ENCODE peak calls at places on chromosome 11, in nine cellular contexts. K, S, P, G, V, U, Q, X and Z are unnamed samples.

GRCh38 chr11:6876914-6877313 is 489 bp downstream of the OR10A4 start:
- DNase-seq in K (peak; percentile 32), Q (no peak), U (no peak), G (no peak), S (no peak), P (no peak), X (no peak), V (no peak), Z (no peak)

GRCh38 chr11:44955019-44955738 is 4.5 kb upstream of the TP53I11 start:
- DNase-seq in U (peak; percentile 77), K (no peak), S (peak; percentile 59), G (no peak), P (peak; percentile 86), X (peak; percentile 55), V (peak; percentile 55), Q (peak; percentile 74), Z (no peak)

GRCh38 chr11:19079643-19080440 is 19.3 kb upstream of the MRGPRX2 start:
- DNase-seq in S (no peak), X (no peak), P (no peak), U (no peak), Q (no peak), K (no peak), V (peak; percentile 19), G (no peak), Z (no peak)

GRCh38 chr11:43853766-43854165 is 26.9 kb upstream of the ALKBH3 start:
- DNase-seq in P (no peak), Q (no peak), X (no peak), S (no peak), V (no peak), G (no peak), K (no peak), U (no peak), Z (no peak)

GRCh38 chr11:110337570-110338193 is 41.3 kb upstream of the RDX start:
- DNase-seq in U (no peak), V (no peak), P (no peak), K (no peak), S (no peak), G (no peak), Q (no peak), X (no peak), Z (no peak)

GRCh38 chr11:22764732-22765131 is 64.9 kb downstream of the SVIP start:
- DNase-seq in V (no peak), P (no peak), X (no peak), G (no peak), S (no peak), U (no peak), K (no peak), Q (no peak), Z (no peak)

GRCh38 chr11:100640646-100641045 is 46.4 kb upstream of the ARHGAP42 start:
- DNase-seq in Q (no peak), U (no peak), S (no peak), G (no peak), K (no peak), V (no peak), X (no peak), P (no peak), Z (no peak)

GRCh38 chr11:11296434-11296833 is 56.6 kb downstream of the CSNK2A3 start:
- DNase-seq in P (no peak), V (no peak), S (no peak), G (no peak), X (no peak), Q (no peak), K (no peak), U (no peak), Z (no peak)

GRCh38 chr11:60389279-60389910 is 6.9 kb upstream of the MS4A14 start:
- DNase-seq in K (no peak), S (no peak), U (no peak), G (no peak), V (no peak), Q (no peak), X (no peak), P (no peak), Z (no peak)

GRCh38 chr11:134581966-134582787 is 170.1 kb upstream of the B3GAT1 start:
- DNase-seq in V (no peak), S (no peak), G (no peak), K (no peak), Q (no peak), U (no peak), X (no peak), P (no peak), Z (no peak)

GRCh38 chr11:109086931-109087330 is 335.1 kb upstream of the C11orf87 start:
- DNase-seq in X (no peak), U (no peak), G (no peak), S (no peak), P (no peak), Q (no peak), V (no peak), K (no peak), Z (no peak)

GRCh38 chr11:62542750-62543567 is 3.6 kb downstream of the AHNAK start:
- DNase-seq in X (peak; percentile 80), K (peak; percentile 67), S (peak; percentile 87), Q (peak; percentile 93), P (peak; percentile 93), U (peak; percentile 89), G (no peak), V (peak; percentile 90), Z (peak; percentile 83)

DNA sequence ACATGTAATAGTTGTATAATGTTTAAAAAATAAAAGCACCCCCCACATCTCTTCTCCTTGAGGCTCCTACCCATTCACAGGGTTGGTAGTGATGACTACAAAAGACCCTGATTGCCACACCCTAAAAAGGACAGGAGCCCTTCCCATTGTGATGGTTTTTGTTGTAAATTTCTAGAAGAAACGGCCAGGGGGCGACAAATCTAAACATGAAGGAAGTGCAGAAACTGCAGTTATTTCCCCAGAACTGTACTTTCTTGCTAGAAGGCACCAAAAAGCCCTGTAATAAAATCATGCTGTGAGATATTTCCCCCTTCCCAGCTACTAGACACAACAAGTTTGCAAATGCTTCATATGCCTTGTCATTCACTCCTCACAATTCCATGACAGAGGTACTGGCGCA is 10.8 kb downstream of the PRR5L start:
- DNase-seq in X (no peak), V (no peak), S (no peak), U (no peak), Q (no peak), K (peak; percentile 49), P (no peak), G (no peak), Z (no peak)
- TF ChIP-seq CTCF in X (no peak), V (no peak), S (peak; percentile 27), U (peak; percentile 42), Q (peak; percentile 10), K (peak; percentile 60), P (no peak), G (peak; percentile 63), Z (peak; percentile 32)

GRCh38 chr11:120012245-120012644 is 125.7 kb downstream of the TRIM29 start:
- DNase-seq in V (no peak), U (no peak), K (no peak), G (no peak), X (no peak), P (no peak), Q (no peak), S (no peak), Z (no peak)

GRCh38 chr11:120009938-120010337 is 128.0 kb downstream of the TRIM29 start:
- DNase-seq in P (no peak), X (no peak), G (no peak), Q (no peak), K (no peak), S (no peak), U (no peak), V (no peak), Z (no peak)

GRCh38 chr11:120017582-120017981 is 120.3 kb downstream of the TRIM29 start:
- DNase-seq in G (no peak), U (no peak), P (no peak), K (no peak), S (no peak), V (no peak), Q (no peak), X (no peak), Z (no peak)

GRCh38 chr11:120011836-120012235 is 126.1 kb downstream of the TRIM29 start:
- DNase-seq in S (no peak), K (no peak), G (no peak), U (no peak), X (no peak), Q (no peak), V (no peak), P (no peak), Z (no peak)

DNA sequence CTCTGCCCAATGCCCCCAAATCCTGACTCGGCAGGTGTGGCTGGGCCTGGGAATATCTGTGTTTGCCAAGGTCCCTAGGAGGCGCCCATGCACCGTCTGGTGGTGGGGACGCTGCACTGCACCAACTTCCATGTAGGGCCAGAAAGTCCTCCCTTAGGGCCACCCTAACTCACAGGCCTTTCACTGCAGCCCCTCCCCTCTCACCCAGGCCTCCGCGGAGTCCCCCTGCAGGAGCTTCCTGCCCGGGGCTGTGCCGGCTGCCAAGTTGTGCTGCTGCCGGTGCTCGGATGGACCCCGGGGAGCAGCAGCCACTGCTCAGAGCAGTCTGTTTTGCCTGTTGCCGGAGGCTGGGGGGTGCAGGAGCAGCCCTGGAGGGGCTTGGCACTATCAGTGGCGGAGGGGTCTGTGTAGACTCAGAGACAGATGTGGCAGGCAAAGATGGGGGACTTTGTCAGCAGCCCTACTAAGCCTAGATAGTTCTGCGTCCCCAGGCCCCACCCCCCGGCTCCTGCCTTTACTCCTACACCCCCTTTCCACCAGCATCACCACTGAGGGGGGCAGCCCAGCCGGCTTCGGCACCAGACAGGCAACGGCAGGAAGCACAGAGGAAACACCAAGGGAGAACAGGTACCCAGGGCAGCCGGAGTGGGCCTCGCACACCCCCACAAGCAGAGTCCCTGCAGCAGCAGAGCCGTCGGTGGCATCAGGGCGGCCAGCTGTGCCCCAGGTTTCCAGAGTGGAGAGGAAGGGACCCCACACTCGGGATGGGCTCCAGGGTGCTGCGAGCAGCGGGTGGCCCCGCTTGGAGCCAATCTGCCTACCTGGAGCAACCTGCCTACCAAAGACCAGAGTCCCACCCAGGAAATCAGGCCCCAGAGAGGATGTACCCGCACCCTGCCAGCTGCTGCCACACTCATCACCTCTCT is 124.3 kb downstream of the TRIM29 start:
- DNase-seq in S (peak; percentile 44), Q (no peak), U (peak; percentile 76), K (no peak), V (no peak), X (peak; percentile 73), G (peak; percentile 42), P (no peak), Z (no peak)
- TF ChIP-seq CTCF in S (peak; percentile 80), Q (peak; percentile 65), U (peak; percentile 87), K (peak; percentile 59), V (peak; percentile 49), X (peak; percentile 64), G (peak; percentile 66), P (peak; percentile 72), Z (peak; percentile 80)

DNA sequence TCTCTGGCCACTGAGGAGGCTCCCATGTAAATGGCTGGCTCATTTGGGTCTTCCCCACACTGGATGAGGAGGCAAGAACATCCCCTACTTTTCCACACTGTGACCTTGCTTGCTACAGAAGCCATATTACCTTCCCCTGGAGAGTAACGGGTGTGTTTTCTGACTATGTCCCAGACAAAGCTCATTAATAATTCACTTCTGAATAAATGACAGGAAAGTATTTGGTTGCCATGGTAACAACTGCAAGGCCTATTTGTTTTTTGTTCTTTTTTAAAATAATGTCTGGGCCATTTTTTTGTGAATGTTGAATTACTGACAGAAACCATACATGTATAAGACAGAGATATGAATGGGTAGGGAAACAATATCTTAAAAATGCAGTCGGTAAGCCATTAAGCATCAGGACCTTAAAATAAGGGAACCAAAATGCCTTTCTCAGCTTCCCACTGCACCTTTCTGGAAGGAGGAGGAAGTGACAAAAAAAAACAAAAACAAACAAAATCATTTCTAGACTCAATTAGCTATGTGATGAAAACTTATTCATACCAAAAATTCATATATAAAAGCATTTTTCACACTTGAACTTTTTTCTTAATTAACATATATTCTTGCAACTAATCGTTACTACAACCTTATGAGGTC is 31.9 kb downstream of the SLC1A2 start:
- DNase-seq in S (no peak), G (no peak), X (no peak), P (no peak), U (no peak), V (no peak), K (no peak), Q (no peak), Z (no peak)
- TF ChIP-seq CTCF in S (peak; percentile 65), G (no peak), X (no peak), P (no peak), U (no peak), V (peak; percentile 19), K (no peak), Q (no peak), Z (no peak)

GRCh38 chr11:105577645-105578044 is 32.2 kb upstream of the GRIA4 start:
- DNase-seq in X (no peak), K (no peak), S (no peak), G (no peak), V (no peak), Q (no peak), U (no peak), P (no peak), Z (no peak)
- TF ChIP-seq CTCF in X (no peak), K (no peak), S (no peak), G (no peak), V (no peak), Q (no peak), U (no peak), P (no peak), Z (no peak)